ENCODE peak calls at places on chromosomes 5 and 9, in five cellular contexts. E, N, O, H and V are unnamed samples.

GRCh38 chr9:7782390-7783120 is 17.0 kb downstream of the DMAC1 start:
- DNase-seq in E (no peak), N (no peak), O (no peak), H (no peak), V (no peak)

GRCh38 chr5:172509405-172509781 is 55.1 kb upstream of the SH3PXD2B start:
- DNase-seq in E (peak; percentile 57), N (no peak), O (no peak), H (peak; percentile 21), V (peak; percentile 27)

GRCh38 chr9:129895376-129896268 is 60.4 kb downstream of the USP20 start:
- DNase-seq in E (no peak), N (no peak), O (no peak), H (no peak), V (no peak)

GRCh38 chr9:69258551-69258950 is 66.5 kb upstream of the ENTREP1 start:
- DNase-seq in E (no peak), N (no peak), O (no peak), H (no peak), V (no peak)

GRCh38 chr5:34055671-34056070 is 12.7 kb upstream of the C1QTNF3 start:
- DNase-seq in E (no peak), N (no peak), O (no peak), H (no peak), V (no peak)

GRCh38 chr9:136363606-136364368 is at the start of gene DNLZ:
- DNase-seq in E (peak; percentile 82), N (peak; percentile 20), O (peak; percentile 49), H (peak; percentile 96), V (peak; percentile 83)

GRCh38 chr9:119164716-119165115 is 204.5 kb downstream of the BRINP1 start:
- DNase-seq in E (no peak), N (no peak), O (no peak), H (no peak), V (no peak)

GRCh38 chr5:6822068-6822467 is 108.8 kb downstream of the TENT4A start:
- DNase-seq in E (no peak), N (no peak), O (no peak), H (no peak), V (no peak)

GRCh38 chr5:124527220-124527991 is 219.0 kb downstream of the ZNF608 start:
- DNase-seq in E (no peak), N (no peak), O (no peak), H (peak; percentile 39), V (no peak)

GRCh38 chr9:11319477-11320060 is 706.8 kb upstream of the PTPRD start:
- DNase-seq in E (no peak), N (peak; percentile 4), O (no peak), H (peak; percentile 60), V (no peak)

GRCh38 chr5:132495063-132495671 is 4.6 kb upstream of the IRF1 start:
- DNase-seq in E (peak; percentile 59), N (no peak), O (no peak), H (no peak), V (peak; percentile 27)

GRCh38 chr5:173923236-173924104 is 35.3 kb downstream of the CPEB4 start:
- DNase-seq in E (no peak), N (no peak), O (no peak), H (peak; percentile 18), V (no peak)

GRCh38 chr5:71455427-71456361 is at the start of gene BDP1:
- DNase-seq in E (peak; percentile 97), N (peak; percentile 85), O (peak; percentile 88), H (peak; percentile 96), V (peak; percentile 98)

GRCh38 chr5:145975361-145976066 is 39.1 kb downstream of the SH3RF2 start:
- DNase-seq in E (no peak), N (peak; percentile 91), O (no peak), H (no peak), V (no peak)

GRCh38 chr5:85716344-85717202 is 901.2 kb upstream of the COX7C start:
- DNase-seq in E (no peak), N (no peak), O (no peak), H (no peak), V (no peak)

GRCh38 chr9:133351526-133351907 is 3.5 kb downstream of the RPL7A start:
- DNase-seq in E (no peak), N (no peak), O (no peak), H (no peak), V (no peak)

GRCh38 chr5:142601432-142601831 is 84.5 kb downstream of the FGF1 start:
- DNase-seq in E (no peak), N (no peak), O (no peak), H (peak; percentile 40), V (no peak)

GRCh38 chr5:72231989-72232703 is 87.9 kb downstream of the MRPS27 start:
- DNase-seq in E (no peak), N (no peak), O (no peak), H (no peak), V (no peak)

GRCh38 chr5:95667678-95668077 is 15.1 kb downstream of the SPATA9 start:
- DNase-seq in E (no peak), N (no peak), O (no peak), H (no peak), V (no peak)

GRCh38 chr5:168596927-168597326 is 17.8 kb upstream of the PANK3 start:
- DNase-seq in E (no peak), N (no peak), O (no peak), H (no peak), V (no peak)

GRCh38 chr5:65927497-65928340 is 1.3 kb downstream of the ERBIN start:
- DNase-seq in E (no peak), N (no peak), O (no peak), H (peak; percentile 40), V (no peak)

GRCh38 chr5:143322931-143323330 is 80.6 kb downstream of the NR3C1 start:
- DNase-seq in E (no peak), N (no peak), O (no peak), H (no peak), V (no peak)

GRCh38 chr9:95217936-95218335 is 99.6 kb downstream of the FANCC start:
- DNase-seq in E (no peak), N (no peak), O (no peak), H (no peak), V (no peak)

GRCh38 chr5:132354828-132355765 is 14.4 kb upstream of the SLC22A5 start:
- DNase-seq in E (no peak), N (no peak), O (no peak), H (no peak), V (no peak)

GRCh38 chr9:37801287-37801850 is 772 bp downstream of the DCAF10 start:
- DNase-seq in E (no peak), N (no peak), O (no peak), H (peak; percentile 65), V (peak; percentile 39)

GRCh38 chr5:117143381-117143780 is 568.8 kb upstream of the SEMA6A start:
- DNase-seq in E (no peak), N (no peak), O (no peak), H (no peak), V (no peak)

GRCh38 chr5:120152472-120152871 is 311.6 kb upstream of the PRR16 start:
- DNase-seq in E (no peak), N (peak; percentile 5), O (no peak), H (no peak), V (no peak)
- H3K27ac ChIP-seq in E (no peak overlapping the region), N (no peak overlapping the region), O (no peak overlapping the region), H (no peak overlapping the region), V (no peak overlapping the region)

GRCh38 chr9:90379771-90380170 is 262.9 kb downstream of the DIRAS2 start:
- DNase-seq in E (no peak), N (no peak), O (no peak), H (no peak), V (no peak)

DNA sequence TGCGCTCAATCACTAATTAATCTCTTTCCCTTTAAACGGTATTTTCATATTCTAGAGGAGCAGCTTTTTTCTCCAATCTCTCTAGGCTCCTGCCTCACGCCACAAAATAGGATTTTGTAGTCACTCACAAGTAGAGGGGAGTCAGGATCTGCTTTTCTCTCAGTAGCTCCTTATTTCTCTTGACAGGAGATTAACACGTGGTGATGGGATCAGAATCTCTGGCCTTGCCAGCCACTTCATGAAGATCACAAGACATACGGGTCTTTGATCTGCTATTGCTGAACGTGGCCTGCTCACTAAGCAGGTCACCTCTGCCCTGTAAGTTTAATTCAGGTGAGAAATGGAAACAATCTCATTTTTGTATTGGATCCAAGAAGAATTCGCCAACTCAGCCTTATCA is 257.5 kb downstream of the DIRAS2 start:
- DNase-seq in E (no peak), N (no peak), O (no peak), H (no peak), V (no peak)
- H3K27ac ChIP-seq in E (no peak overlapping the region), N (no peak overlapping the region), O (no peak overlapping the region), H (no peak overlapping the region), V (no peak overlapping the region)

GRCh38 chr9:112489039-112489546 is 2.5 kb downstream of the KIAA1958 start:
- DNase-seq in E (no peak), N (no peak), O (no peak), H (peak; percentile 42), V (no peak)

GRCh38 chr9:112485574-112485973 is 1.1 kb upstream of the KIAA1958 start:
- DNase-seq in E (no peak), N (no peak), O (no peak), H (no peak), V (no peak)

GRCh38 chr9:112487799-112488345 is 1.2 kb downstream of the KIAA1958 start:
- DNase-seq in E (no peak), N (no peak), O (no peak), H (peak; percentile 31), V (no peak)

GRCh38 chr9:112486221-112487007 is at the start of gene KIAA1958:
- DNase-seq in E (peak; percentile 69), N (no peak), O (peak; percentile 15), H (peak; percentile 95), V (peak; percentile 81)

GRCh38 chr9:112487008-112487798 is 576 bp downstream of the KIAA1958 start:
- DNase-seq in E (no peak), N (no peak), O (peak; percentile 9), H (peak; percentile 87), V (peak; percentile 65)
- H3K27ac ChIP-seq in E (peak overlapping the region; percentile 62), N (peak overlapping the region; percentile 51), O (peak overlapping the region; percentile 52), H (peak overlapping the region; percentile 95), V (peak overlapping the region; percentile 63)

DNA sequence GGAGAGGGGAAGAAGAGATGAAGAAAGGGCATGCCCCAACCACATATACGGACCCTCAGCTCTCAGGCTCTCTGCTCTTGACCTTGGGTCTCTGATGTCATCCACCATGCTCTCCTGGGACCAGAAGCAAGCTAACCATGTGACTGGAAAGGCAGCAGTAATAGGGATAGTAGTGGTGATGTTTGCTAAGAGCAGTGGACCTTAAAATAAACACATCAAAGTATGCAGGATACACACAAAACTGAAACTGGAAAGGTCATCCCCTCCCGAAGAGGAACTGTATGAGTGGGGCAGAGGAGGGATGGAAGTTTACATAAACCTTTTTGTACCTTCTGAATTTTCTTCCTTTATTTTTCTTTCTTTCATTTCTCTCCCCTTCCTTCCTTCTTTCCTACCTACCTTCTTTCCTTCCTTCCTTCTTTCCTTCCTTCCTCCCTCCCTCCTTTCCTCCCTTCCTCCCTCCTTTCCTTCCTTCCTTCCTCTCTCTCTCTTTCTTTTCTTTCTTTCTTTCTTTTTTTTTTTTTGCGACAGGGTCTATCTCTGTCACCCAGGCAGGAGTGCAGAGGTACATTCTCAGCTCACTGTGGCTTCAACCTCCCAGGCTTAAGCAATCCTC is 8.1 kb upstream of the PTPN3 start:
- DNase-seq in E (no peak), N (no peak), O (no peak), H (no peak), V (no peak)
- H3K27ac ChIP-seq in E (no peak overlapping the region), N (no peak overlapping the region), O (no peak overlapping the region), H (no peak overlapping the region), V (no peak overlapping the region)